ENCODE peak calls at places on chromosomes 16 and 17, in eight cellular contexts. F is heart left ventricle; V is CD8-positive, alpha-beta T cell; I is ovary; Q is trophoblast cell; M is CD4-positive, CD25-positive, alpha-beta regulatory T cell; U is heart right ventricle; N is effector memory CD4-positive, alpha-beta T cell. D is an unnamed sample.

GRCh38 chr16:80778707-80779106 is 25.7 kb downstream of the CDYL2 start:
- DNase-seq in F (no peak), V (no peak), I (no peak), Q (no peak), M (no peak), U (no peak), N (no peak), D (no peak)

GRCh38 chr17:22310717-22311686 is 618.7 kb downstream of the KCNJ18 start:
- DNase-seq in F (no peak), V (no peak), I (no peak), Q (no peak), M (no peak), U (peak; percentile 17), N (no peak), D (no peak)

GRCh38 chr17:14672830-14673229 is 371.9 kb downstream of the HS3ST3B1 start:
- DNase-seq in F (no peak), V (no peak), I (no peak), Q (peak; percentile 25), M (no peak), U (no peak), N (no peak), D (no peak)

GRCh38 chr16:74186589-74186988 is 110.0 kb upstream of the PSMD7 start:
- DNase-seq in F (no peak), V (no peak), I (no peak), Q (no peak), M (no peak), U (no peak), N (no peak), D (no peak)

GRCh38 chr17:49676276-49676868 is 1.5 kb downstream of the SPOP start:
- DNase-seq in F (no peak), V (no peak), I (no peak), Q (peak; percentile 34), M (peak; percentile 83), U (no peak), N (peak; percentile 30), D (peak; percentile 80)

GRCh38 chr17:564526-564925 is 150.1 kb downstream of the VPS53 start:
- DNase-seq in F (no peak), V (no peak), I (no peak), Q (peak; percentile 89), M (no peak), U (no peak), N (no peak), D (no peak)

GRCh38 chr16:70290949-70291519 is 1.7 kb upstream of the AARS1 start:
- DNase-seq in F (no peak), V (no peak), I (no peak), Q (no peak), M (no peak), U (no peak), N (no peak), D (no peak)

GRCh38 chr17:62703269-62703775 is 75.9 kb downstream of the MRC2 start:
- DNase-seq in F (peak; percentile 42), V (no peak), I (no peak), Q (no peak), M (no peak), U (no peak), N (no peak), D (no peak)

GRCh38 chr17:74271902-74272563 is 2.0 kb upstream of the DNAI2 start:
- DNase-seq in F (peak; percentile 66), V (no peak), I (peak; percentile 27), Q (no peak), M (no peak), U (peak; percentile 63), N (no peak), D (no peak)

GRCh38 chr17:13638855-13639458 is 37.2 kb upstream of the HS3ST3A1 start:
- DNase-seq in F (no peak), V (no peak), I (no peak), Q (peak; percentile 60), M (peak; percentile 55), U (peak; percentile 16), N (no peak), D (no peak)

GRCh38 chr16:23516366-23517137 is 6.3 kb upstream of the GGA2 start:
- DNase-seq in F (no peak), V (no peak), I (no peak), Q (no peak), M (no peak), U (no peak), N (no peak), D (no peak)

GRCh38 chr17:45759761-45760160 is 24.4 kb upstream of the CRHR1 start:
- DNase-seq in F (no peak), V (no peak), I (no peak), Q (no peak), M (no peak), U (no peak), N (no peak), D (no peak)

GRCh38 chr16:23594186-23594585 is 1.9 kb downstream of the NDUFAB1 start:
- DNase-seq in F (peak; percentile 69), V (no peak), I (no peak), Q (no peak), M (no peak), U (peak; percentile 41), N (no peak), D (no peak)

GRCh38 chr16:21646721-21647561 is 5.5 kb downstream of the IGSF6 start:
- DNase-seq in F (no peak), V (peak; percentile 42), I (no peak), Q (no peak), M (peak; percentile 94), U (no peak), N (peak; percentile 52), D (peak; percentile 89)

GRCh38 chr16:9258423-9259051 is 167.1 kb downstream of the HAPSTR1 start:
- DNase-seq in F (peak; percentile 32), V (no peak), I (no peak), Q (peak; percentile 34), M (peak; percentile 32), U (peak; percentile 13), N (no peak), D (no peak)

GRCh38 chr16:88066680-88067529 is 115.7 kb downstream of the BANP start:
- DNase-seq in F (peak; percentile 18), V (no peak), I (no peak), Q (no peak), M (no peak), U (no peak), N (no peak), D (no peak)

GRCh38 chr16:88068476-88069396 is 117.5 kb downstream of the BANP start:
- DNase-seq in F (peak; percentile 35), V (no peak), I (no peak), Q (no peak), M (no peak), U (no peak), N (no peak), D (no peak)

GRCh38 chr16:88069397-88070168 is 118.3 kb downstream of the BANP start:
- DNase-seq in F (peak; percentile 12), V (no peak), I (no peak), Q (no peak), M (no peak), U (no peak), N (no peak), D (no peak)

GRCh38 chr16:88066234-88066633 is 115.0 kb downstream of the BANP start:
- DNase-seq in F (peak; percentile 5), V (no peak), I (no peak), Q (no peak), M (no peak), U (no peak), N (no peak), D (no peak)

DNA sequence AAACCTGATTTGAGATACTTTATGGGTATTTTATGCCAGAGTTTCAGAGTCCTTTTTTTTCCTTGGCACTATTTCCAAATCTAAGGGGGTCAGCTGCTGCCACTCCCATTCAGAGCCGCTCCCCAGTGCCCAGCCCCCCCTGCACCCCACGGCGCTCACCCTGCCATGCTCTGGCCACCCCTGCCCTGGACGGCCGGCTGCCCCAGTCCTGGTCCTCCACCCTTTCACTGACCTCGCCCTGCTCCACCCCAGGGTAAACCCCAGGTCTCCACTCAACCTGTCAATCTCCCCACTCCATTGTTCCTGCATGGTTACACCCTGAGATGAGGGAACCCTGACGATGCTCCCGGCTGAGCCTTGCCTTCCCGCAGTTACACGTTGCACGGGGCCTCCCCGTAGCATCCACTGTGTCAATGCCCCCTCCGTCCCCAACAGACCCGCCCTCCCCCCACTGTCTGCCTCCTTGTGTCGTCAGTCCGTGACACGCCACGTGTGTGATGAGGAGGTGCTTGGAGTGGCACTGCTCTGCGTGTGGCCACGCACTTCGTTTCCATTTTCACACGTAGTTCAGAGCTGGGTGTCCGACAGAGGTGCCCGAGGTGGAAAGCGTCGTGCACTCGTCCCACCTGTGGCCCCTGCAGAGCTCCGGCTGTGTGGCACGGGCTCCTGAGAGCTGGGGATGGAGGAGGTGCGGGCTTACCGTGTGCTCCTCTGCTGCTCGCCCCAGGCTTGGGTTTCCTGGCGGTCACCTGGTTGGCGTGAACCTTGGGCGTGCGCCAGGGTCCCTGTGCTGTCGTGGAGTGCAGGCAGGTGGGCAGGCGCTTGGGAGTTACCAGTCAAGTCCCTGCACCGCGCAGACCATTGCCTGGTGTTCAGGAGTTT is 116.5 kb downstream of the BANP start:
- DNase-seq in F (peak; percentile 22), V (no peak), I (no peak), Q (no peak), M (no peak), U (no peak), N (no peak), D (no peak)
- H3K27ac ChIP-seq in F (no peak overlapping the region), V (no peak overlapping the region), I (no peak overlapping the region), Q (no peak overlapping the region), M (no peak overlapping the region), U (no peak overlapping the region), N (no peak overlapping the region), D (no peak overlapping the region)

DNA sequence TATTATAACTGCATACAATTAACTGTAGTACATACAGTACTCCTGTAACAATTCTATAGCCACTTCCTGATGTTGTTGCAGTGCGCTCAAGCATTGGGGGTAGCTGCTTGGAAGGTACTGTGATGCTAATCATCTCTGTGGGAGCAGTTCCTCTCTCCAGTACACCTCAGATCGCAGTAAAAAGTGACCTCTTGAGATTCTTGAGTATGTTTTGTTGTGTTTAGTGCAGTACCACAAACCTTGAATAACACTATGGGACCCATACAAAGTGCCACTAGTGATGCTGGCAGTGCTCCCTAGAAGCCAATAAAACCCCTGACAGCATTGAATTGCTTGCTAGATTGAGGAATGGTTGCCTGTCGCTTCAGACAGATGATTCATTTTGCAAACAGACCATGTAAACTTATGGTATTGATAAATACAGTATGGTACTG is 193.0 kb downstream of the SPECC1 start:
- DNase-seq in F (no peak), V (no peak), I (no peak), Q (no peak), M (no peak), U (no peak), N (no peak), D (no peak)
- H3K4me1 ChIP-seq in F (no peaks in the 10 kb centered on the region), V (peaks cover 6% of the 10 kb centered on the region), I (peaks cover 12% of the 10 kb centered on the region), Q (peaks cover 2% of the 10 kb centered on the region), M (peaks cover 3% of the 10 kb centered on the region), U (no peaks in the 10 kb centered on the region), N (no peaks in the 10 kb centered on the region), D (no peaks in the 10 kb centered on the region)

DNA sequence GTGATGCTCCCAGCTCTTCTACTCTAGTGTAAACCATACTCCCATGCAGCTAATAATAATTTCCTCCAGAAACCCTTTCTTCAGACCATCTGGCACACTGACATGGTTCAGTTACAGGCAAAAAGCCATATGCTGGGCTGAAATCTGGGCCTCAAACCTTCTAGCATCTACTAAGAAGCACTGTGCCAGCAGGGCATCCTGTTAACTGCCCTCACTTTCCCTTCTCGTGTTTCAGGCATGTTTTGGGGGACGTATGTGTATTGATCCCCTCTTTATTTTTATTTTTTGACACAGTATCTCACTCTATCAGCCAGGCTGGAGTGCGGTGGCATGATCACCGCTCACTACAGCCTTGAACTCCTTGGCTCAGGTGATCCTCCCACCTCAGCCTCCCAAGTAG is 33.3 kb downstream of the STAT5A start:
- DNase-seq in F (no peak), V (no peak), I (no peak), Q (no peak), M (no peak), U (no peak), N (no peak), D (no peak)
- H3K36me3 ChIP-seq in F (peaks cover 32% of the 10 kb centered on the region), V (peaks cover 9% of the 10 kb centered on the region), I (no peaks in the 10 kb centered on the region), Q (peaks cover 13% of the 10 kb centered on the region), M (peaks cover 77% of the 10 kb centered on the region), U (peaks cover 38% of the 10 kb centered on the region), N (peaks cover 43% of the 10 kb centered on the region), D (peaks cover 42% of the 10 kb centered on the region)

GRCh38 chr16:1825864-1826690 is 548 bp downstream of the HAGH start:
- DNase-seq in F (peak; percentile 54), V (peak; percentile 50), I (no peak), Q (peak; percentile 74), M (peak; percentile 82), U (peak; percentile 22), N (peak; percentile 67), D (peak; percentile 72)
- H3K27ac ChIP-seq in F (peak overlapping the region; percentile 89), V (peak overlapping the region; percentile 73), I (no peak overlapping the region), Q (peak overlapping the region; percentile 48), M (peak overlapping the region; percentile 76), U (peak overlapping the region; percentile 90), N (peak overlapping the region; percentile 77), D (peak overlapping the region; percentile 73)